ENCODE peak calls at places on chromosomes 16 and 17, in four cellular contexts. One of them, this sample, is unnamed.

GRCh38 chr16:56749806-56750491 is 20.0 kb downstream of the NUP93 start:
- DNase-seq in skeletal muscle cell: no peak
- DNase-seq in GM04503: no peak
- DNase-seq in GDM1: no peak
- DNase-seq in this sample: no peak

GRCh38 chr17:35044181-35044580 is 19.3 kb downstream of the RFFL start:
- DNase-seq in GM04503: no peak
- DNase-seq in skeletal muscle cell: no peak
- DNase-seq in GDM1: no peak
- DNase-seq in this sample: no peak

GRCh38 chr16:19765860-19766553 is 47.9 kb downstream of the IQCK start:
- DNase-seq in GM04503: no peak
- DNase-seq in GDM1: no peak
- DNase-seq in skeletal muscle cell: no peak
- DNase-seq in this sample: no peak

GRCh38 chr16:49952386-49952785 is 72.6 kb upstream of the CNEP1R1 start:
- DNase-seq in GDM1: no peak
- DNase-seq in GM04503: no peak
- DNase-seq in skeletal muscle cell: no peak
- DNase-seq in this sample: no peak

GRCh38 chr17:76191891-76192290 is 48.4 kb downstream of the RNF157 start:
- DNase-seq in skeletal muscle cell: no peak
- DNase-seq in GM04503: no peak
- DNase-seq in GDM1: no peak
- DNase-seq in this sample: no peak

GRCh38 chr17:81093576-81094223 is 58.7 kb downstream of the BAIAP2 start:
- DNase-seq in GM04503: no peak
- DNase-seq in skeletal muscle cell: no peak
- DNase-seq in GDM1: no peak
- DNase-seq in this sample: no peak

GRCh38 chr16:64773184-64773583 is 348.7 kb downstream of the CDH11 start:
- DNase-seq in skeletal muscle cell: no peak
- DNase-seq in GDM1: no peak
- DNase-seq in GM04503: no peak
- DNase-seq in this sample: no peak

GRCh38 chr17:68440526-68440925 is 16.8 kb downstream of the WIPI1 start:
- DNase-seq in GM04503: no peak
- DNase-seq in GDM1: no peak
- DNase-seq in skeletal muscle cell: no peak
- DNase-seq in this sample: no peak

GRCh38 chr17:69170377-69170776 is 28.7 kb upstream of the ABCA6 start:
- DNase-seq in GDM1: peak
- DNase-seq in skeletal muscle cell: no peak
- DNase-seq in GM04503: no peak
- DNase-seq in this sample: no peak

GRCh38 chr17:82388223-82388921 is 16.8 kb downstream of the UTS2R start:
- DNase-seq in GM04503: no peak
- DNase-seq in skeletal muscle cell: no peak
- DNase-seq in GDM1: no peak
- DNase-seq in this sample: no peak

GRCh38 chr16:17138801-17139200 is 332.0 kb downstream of the XYLT1 start:
- DNase-seq in skeletal muscle cell: no peak
- DNase-seq in GDM1: no peak
- DNase-seq in GM04503: no peak
- DNase-seq in this sample: no peak

GRCh38 chr17:82684207-82684903 is 14.1 kb downstream of the RAB40B start:
- DNase-seq in GM04503: no peak
- DNase-seq in skeletal muscle cell: no peak
- DNase-seq in GDM1: no peak
- DNase-seq in this sample: no peak

GRCh38 chr16:1878256-1878655 is 6.3 kb upstream of the MEIOB start:
- DNase-seq in GM04503: no peak
- DNase-seq in GDM1: no peak
- DNase-seq in skeletal muscle cell: no peak
- DNase-seq in this sample: no peak

GRCh38 chr16:80027007-80027965 is 426.7 kb upstream of the MAF start:
- DNase-seq in GM04503: peak
- DNase-seq in skeletal muscle cell: peak
- DNase-seq in GDM1: peak
- DNase-seq in this sample: no peak

GRCh38 chr16:88672776-88673175 is 9.9 kb upstream of the MVD start:
- DNase-seq in GM04503: no peak
- DNase-seq in GDM1: no peak
- DNase-seq in skeletal muscle cell: no peak
- DNase-seq in this sample: no peak

GRCh38 chr17:83203073-83203471 is 123.7 kb downstream of the METRNL start:
- DNase-seq in skeletal muscle cell: peak
- DNase-seq in GM04503: peak
- DNase-seq in GDM1: no peak
- DNase-seq in this sample: peak

GRCh38 chr16:84740596-84741071 is 40.8 kb downstream of the USP10 start:
- DNase-seq in skeletal muscle cell: no peak
- DNase-seq in GDM1: no peak
- DNase-seq in GM04503: no peak
- DNase-seq in this sample: no peak

GRCh38 chr17:81923302-81924260 is 4.0 kb downstream of the MAFG start:
- DNase-seq in GDM1: peak
- DNase-seq in GM04503: no peak
- DNase-seq in skeletal muscle cell: peak
- DNase-seq in this sample: peak

GRCh38 chr17:57747221-57748017 is 2.3 kb upstream of the CCDC182 start:
- DNase-seq in skeletal muscle cell: peak
- DNase-seq in GDM1: peak
- DNase-seq in GM04503: peak
- DNase-seq in this sample: peak

GRCh38 chr17:79695293-79696158 is 35.2 kb upstream of the ENPP7 start:
- DNase-seq in GDM1: peak
- DNase-seq in GM04503: no peak
- DNase-seq in skeletal muscle cell: peak
- DNase-seq in this sample: no peak

GRCh38 chr17:40122466-40122943 is 734 bp downstream of the MSL1 start:
- DNase-seq in skeletal muscle cell: no peak
- DNase-seq in GDM1: no peak
- DNase-seq in GM04503: no peak
- DNase-seq in this sample: peak

GRCh38 chr17:8623591-8623990 is 6.9 kb downstream of the MYH10 start:
- DNase-seq in GM04503: no peak
- DNase-seq in skeletal muscle cell: no peak
- DNase-seq in GDM1: no peak
- DNase-seq in this sample: no peak

GRCh38 chr16:11135167-11135973 is 120.6 kb downstream of the SOCS1 start:
- DNase-seq in skeletal muscle cell: no peak
- DNase-seq in GM04503: no peak
- DNase-seq in GDM1: no peak
- DNase-seq in this sample: peak

GRCh38 chr17:8522577-8522976 is 86.9 kb downstream of the NDEL1 start:
- DNase-seq in skeletal muscle cell: no peak
- DNase-seq in GDM1: no peak
- DNase-seq in GM04503: no peak
- DNase-seq in this sample: no peak

GRCh38 chr17:34257299-34257985 is 2.4 kb downstream of the CCL2 start:
- DNase-seq in skeletal muscle cell: no peak
- DNase-seq in GDM1: no peak
- DNase-seq in GM04503: no peak
- DNase-seq in this sample: no peak

GRCh38 chr16:3618782-3619166 is 7.4 kb upstream of the SLX4 start:
- DNase-seq in GM04503: no peak
- DNase-seq in skeletal muscle cell: no peak
- DNase-seq in GDM1: no peak
- DNase-seq in this sample: peak

This sample was measured in AML-193.